ENCODE peak calls at places on chromosomes 2 and 18, in eight cellular contexts. N is astrocyte of the cerebellum, H is adrenal gland, Y is lower lobe of right lung, M is fibroblast of the aortic adventitia, L is cardiac fibroblast, I is cardiac muscle cell, D is bronchial epithelial cell. C is an unnamed sample.
A peak's percentile ranks its signal among the peaks of the same experiment; 100 is the strongest.

GRCh38 chr2:17719562-17720371 is 33.8 kb downstream of the SMC6 start:
- DNase-seq in Y (no peak), M (peak; percentile 46), H (no peak), I (peak; percentile 28), D (peak; percentile 39), N (no peak), L (peak; percentile 46), C (peak; percentile 21)

GRCh38 chr2:5691659-5692529 is at the start of gene SOX11:
- DNase-seq in M (no peak), I (peak; percentile 99), L (no peak), H (no peak), Y (no peak), D (no peak), N (peak; percentile 89), C (no peak)

GRCh38 chr2:158357699-158358098 is 98.9 kb downstream of the CCDC148 start:
- DNase-seq in L (no peak), N (no peak), H (no peak), D (peak; percentile 84), I (no peak), M (no peak), Y (no peak), C (no peak)

GRCh38 chr2:78940998-78941397 is 84.5 kb upstream of the REG3G start:
- DNase-seq in Y (no peak), D (no peak), I (no peak), N (no peak), L (no peak), H (no peak), M (no peak), C (no peak)

GRCh38 chr2:111667542-111668273 is 216.3 kb downstream of the ANAPC1 start:
- DNase-seq in L (peak; percentile 87), D (peak; percentile 64), H (peak; percentile 68), N (no peak), M (peak; percentile 92), I (peak; percentile 39), Y (no peak), C (peak; percentile 78)

GRCh38 chr2:58967736-58968135 is 726.6 kb upstream of the FANCL start:
- DNase-seq in Y (no peak), H (no peak), N (no peak), D (no peak), L (no peak), M (no peak), I (no peak), C (no peak)

GRCh38 chr2:165655653-165656052 is 138.4 kb downstream of the GALNT3 start:
- DNase-seq in N (no peak), H (no peak), L (no peak), I (no peak), D (no peak), Y (no peak), M (no peak), C (peak; percentile 37)

GRCh38 chr2:241298554-241299165 is 16.8 kb downstream of the HDLBP start:
- DNase-seq in H (no peak), M (no peak), D (no peak), L (no peak), N (no peak), I (no peak), Y (no peak), C (no peak)

GRCh38 chr18:55419939-55420664 is 167.9 kb downstream of the TCF4 start:
- DNase-seq in L (peak; percentile 55), N (no peak), M (peak; percentile 19), Y (no peak), D (peak; percentile 17), H (no peak), I (no peak), C (no peak)

GRCh38 chr2:7419814-7420213 is 502.6 kb downstream of the RNF144A start:
- DNase-seq in N (no peak), D (peak; percentile 12), I (no peak), H (no peak), Y (no peak), M (no peak), L (no peak), C (no peak)

GRCh38 chr2:75607988-75608683 is 38.4 kb upstream of the MRPL19 start:
- DNase-seq in L (peak; percentile 31), M (no peak), N (no peak), Y (no peak), D (no peak), H (no peak), I (no peak), C (no peak)

GRCh38 chr2:75606851-75607798 is 39.5 kb upstream of the MRPL19 start:
- DNase-seq in D (peak; percentile 73), L (peak; percentile 72), H (no peak), Y (no peak), I (no peak), N (peak; percentile 87), M (peak; percentile 55), C (peak; percentile 90)

GRCh38 chr2:75609334-75609689 is 37.3 kb upstream of the MRPL19 start:
- DNase-seq in Y (no peak), N (no peak), I (no peak), M (no peak), H (no peak), L (no peak), D (no peak), C (no peak)

GRCh38 chr2:75609937-75610508 is 36.6 kb upstream of the MRPL19 start:
- DNase-seq in I (no peak), D (no peak), M (peak; percentile 41), H (no peak), N (peak; percentile 91), L (no peak), Y (no peak), C (peak; percentile 43)

GRCh38 chr2:75608684-75609333 is 37.8 kb upstream of the MRPL19 start:
- DNase-seq in D (peak; percentile 56), L (peak; percentile 60), N (no peak), I (peak; percentile 66), Y (peak; percentile 71), H (peak; percentile 73), M (peak; percentile 54), C (peak; percentile 55)
- H3K4me3 ChIP-seq in D (no peak overlapping the region), L (peak overlapping the region; percentile 28), N (peak overlapping the region; percentile 1), I (peak overlapping the region; percentile 14), Y (peak overlapping the region; percentile 6), H (no peak overlapping the region), M (peak overlapping the region; percentile 51), C (peak overlapping the region; percentile 35)

GRCh38 chr2:231433990-231434389 is 30.3 kb downstream of the NCL start:
- DNase-seq in M (no peak), Y (no peak), H (no peak), L (no peak), D (no peak), I (no peak), N (no peak), C (no peak)
- TF ChIP-seq CTCF in M (no peak), Y (no peak), H (no peak), L (no peak), D (no peak), I (no peak), N (no peak), C (no peak)

GRCh38 chr2:230924092-230924469 is 961 bp downstream of the GPR55 start:
- DNase-seq in L (no peak), M (no peak), I (no peak), Y (peak; percentile 35), D (no peak), N (no peak), H (no peak), C (no peak)

GRCh38 chr2:230921806-230922595 is 3.0 kb downstream of the GPR55 start:
- DNase-seq in N (no peak), Y (no peak), L (no peak), H (no peak), I (no peak), M (no peak), D (no peak), C (no peak)

GRCh38 chr2:230924470-230925341 is at the start of gene GPR55:
- DNase-seq in Y (peak; percentile 48), D (no peak), N (no peak), M (no peak), L (no peak), H (no peak), I (no peak), C (no peak)

GRCh38 chr2:230925443-230925878 is 419 bp upstream of the GPR55 start:
- DNase-seq in D (peak; percentile 11), H (no peak), L (no peak), I (no peak), N (no peak), Y (no peak), M (no peak), C (no peak)

DNA sequence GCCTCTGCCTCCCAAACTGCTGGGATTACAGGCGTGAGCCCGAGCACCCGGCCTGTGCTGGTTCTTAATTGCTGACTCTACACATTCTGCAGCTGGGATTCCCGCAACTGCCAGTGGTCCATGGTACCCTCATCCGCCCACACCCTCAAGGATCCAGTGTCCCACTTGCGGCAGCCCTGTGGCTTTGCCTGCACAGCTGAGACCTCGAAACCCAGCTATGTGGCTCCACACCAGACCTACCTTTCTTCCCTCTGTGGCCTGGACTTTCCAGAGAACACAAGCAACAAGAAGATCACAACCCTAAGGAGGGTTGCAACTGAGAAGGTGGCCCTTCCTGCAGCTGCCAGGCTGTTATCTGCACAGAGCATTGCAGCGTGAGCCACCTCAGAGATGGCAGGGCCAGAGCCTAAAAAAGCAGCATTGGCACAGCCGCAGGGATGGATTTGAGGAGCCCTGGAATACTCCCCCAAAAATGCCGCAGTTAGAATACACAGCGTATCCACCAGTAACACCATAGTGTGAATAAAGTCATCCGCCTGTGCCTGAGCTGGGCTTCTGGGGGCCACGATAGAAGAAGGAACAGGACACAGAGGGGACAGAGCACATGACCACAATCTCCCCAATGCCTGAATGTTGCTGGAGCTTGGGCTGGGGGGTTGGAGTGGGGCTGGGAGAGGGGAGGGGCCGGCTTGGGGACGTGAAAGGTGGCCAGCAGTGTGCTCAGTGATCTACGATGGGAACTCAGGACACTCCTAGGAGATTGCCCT is 1.9 kb downstream of the GPR55 start:
- DNase-seq in M (no peak), L (no peak), I (no peak), N (no peak), Y (no peak), H (no peak), D (no peak), C (no peak)
- H3K4me3 ChIP-seq in M (no peak overlapping the region), L (no peak overlapping the region), I (no peak overlapping the region), N (no peak overlapping the region), Y (no peak overlapping the region), H (no peak overlapping the region), D (no peak overlapping the region), C (no peak overlapping the region)

GRCh38 chr18:31043709-31044108 is 1.2 kb upstream of the DSC3 start:
- DNase-seq in N (no peak), Y (no peak), L (no peak), D (no peak), M (no peak), I (no peak), H (no peak), C (no peak)
- TF ChIP-seq CTCF in N (no peak), Y (no peak), L (no peak), D (no peak), M (no peak), I (no peak), H (no peak), C (no peak)

C was measured in fibroblast of mammary gland.